ENCODE peak calls at places on chromosome 21, in six cellular contexts. X is GDM1, H is mucosa of gallbladder, G is SK-MEL-5, Q is mucosa of descending colon, F is AG08395. T is an unnamed sample.

GRCh38 chr21:37758997-37759396 is 157.3 kb downstream of the KCNJ6 start:
- DNase-seq in X (no peak), H (no peak), Q (peak), G (peak), F (peak), T (peak)

GRCh38 chr21:33419538-33420123 is 16.4 kb downstream of the IFNGR2 start:
- DNase-seq in Q (no peak), X (no peak), H (peak), F (peak), G (no peak), T (no peak)

GRCh38 chr21:43278766-43279577 is 110.2 kb downstream of the CRYAA start:
- DNase-seq in Q (no peak), F (no peak), H (no peak), G (no peak), X (no peak), T (no peak)

GRCh38 chr21:24205317-24205716 is 1402.0 kb downstream of the MRPL39 start:
- DNase-seq in Q (no peak), H (no peak), G (no peak), X (no peak), F (no peak), T (no peak)

GRCh38 chr21:38293765-38294164 is 37.0 kb downstream of the KCNJ15 start:
- DNase-seq in X (no peak), H (peak), Q (peak), F (no peak), G (no peak), T (peak)

GRCh38 chr21:42925114-42925907 is at the start of gene ERVH48-1:
- DNase-seq in F (no peak), X (no peak), Q (no peak), H (no peak), G (no peak), T (no peak)

GRCh38 chr21:42544544-42544943 is 30.9 kb downstream of the SLC37A1 start:
- DNase-seq in H (no peak), Q (no peak), F (no peak), X (no peak), G (no peak), T (no peak)

GRCh38 chr21:26057488-26058170 is 112.9 kb downstream of the APP start:
- DNase-seq in X (no peak), F (no peak), Q (no peak), G (no peak), H (no peak), T (no peak)

GRCh38 chr21:17387030-17387617 is 125.7 kb upstream of the CXADR start:
- DNase-seq in Q (peak), X (peak), G (peak), F (peak), H (peak), T (peak)

GRCh38 chr21:15077529-15077928 is 12.7 kb upstream of the NRIP1 start:
- DNase-seq in F (no peak), H (no peak), G (no peak), Q (no peak), X (no peak), T (no peak)

GRCh38 chr21:46096997-46097825 is 701 bp upstream of the COL6A2 start:
- DNase-seq in G (no peak), X (no peak), F (peak), H (peak), Q (no peak), T (peak)

T was measured in colonic mucosa.